ENCODE peak calls at places on chromosomes 1 and 21, in nine cellular contexts. Z, U, P, W, O, V, C, K and H are unnamed samples.

GRCh38 chr1:205563927-205564441 is 59.5 kb downstream of the CDK18 start:
- DNase-seq in V (no peak), C (no peak), O (no peak), K (peak), W (no peak), Z (no peak), P (no peak), U (no peak), H (no peak)

GRCh38 chr1:240492832-240493440 is 119.0 kb downstream of the GREM2 start:
- DNase-seq in U (no peak), V (no peak), W (peak), C (peak), P (no peak), Z (no peak), O (no peak), K (no peak), H (no peak)

GRCh38 chr1:168135116-168135981 is 1.4 kb downstream of the GPR161 start:
- DNase-seq in V (no peak), K (no peak), P (no peak), Z (no peak), W (peak), C (peak), U (peak), O (no peak), H (no peak)

GRCh38 chr1:119081267-119081666 is 59.2 kb downstream of the WARS2 start:
- DNase-seq in C (no peak), U (no peak), O (no peak), V (no peak), W (no peak), P (no peak), Z (no peak), K (no peak), H (no peak)

GRCh38 chr1:171741872-171742576 is at the start of gene VAMP4:
- DNase-seq in V (peak), K (peak), P (peak), W (peak), U (peak), Z (peak), O (peak), C (peak), H (peak)

GRCh38 chr1:201773764-201774163 is 55.2 kb upstream of the IPO9 start:
- DNase-seq in W (no peak), K (no peak), U (no peak), Z (no peak), V (no peak), C (no peak), O (no peak), P (no peak), H (no peak)

GRCh38 chr1:18561967-18562366 is 68.7 kb upstream of the PAX7 start:
- DNase-seq in V (no peak), O (no peak), C (no peak), U (no peak), K (no peak), W (no peak), P (no peak), Z (no peak), H (no peak)

GRCh38 chr1:4160181-4160580 is 260.1 kb upstream of the C1orf174 start:
- DNase-seq in U (no peak), W (no peak), K (no peak), O (no peak), P (no peak), V (no peak), Z (no peak), C (no peak), H (no peak)

GRCh38 chr1:32771561-32772280 is 45.4 kb downstream of the YARS1 start:
- DNase-seq in P (no peak), O (no peak), W (no peak), U (no peak), C (peak), Z (no peak), K (no peak), V (no peak), H (no peak)

GRCh38 chr1:61754545-61754944 is 12.3 kb downstream of the PATJ start:
- DNase-seq in K (no peak), U (no peak), P (no peak), V (no peak), W (no peak), C (no peak), O (no peak), Z (no peak), H (no peak)

GRCh38 chr21:45055861-45056260 is 18.5 kb upstream of the ADARB1 start:
- DNase-seq in W (no peak), C (no peak), U (peak), K (no peak), V (no peak), P (no peak), Z (no peak), O (no peak), H (peak)

GRCh38 chr1:89547563-89548485 is 23.2 kb downstream of the LRRC8B start:
- DNase-seq in O (no peak), V (no peak), P (peak), C (no peak), K (peak), U (peak), W (no peak), Z (no peak), H (peak)

GRCh38 chr1:24526940-24527542 is 24.4 kb downstream of the RCAN3 start:
- DNase-seq in C (no peak), U (peak), O (peak), V (no peak), P (peak), K (no peak), W (no peak), Z (peak), H (peak)

GRCh38 chr1:84996846-84997666 is at the start of gene MCOLN2:
- DNase-seq in Z (peak), K (peak), P (peak), C (peak), U (peak), O (peak), V (no peak), W (peak), H (no peak)

GRCh38 chr1:78045600-78045849 is 241 bp upstream of the GIPC2 start:
- DNase-seq in W (no peak), Z (no peak), O (no peak), K (no peak), V (no peak), P (no peak), C (no peak), U (no peak), H (no peak)

GRCh38 chr21:46322351-46323226 is 1.1 kb downstream of the C21orf58 start:
- DNase-seq in K (peak), Z (no peak), P (peak), C (peak), V (no peak), W (peak), O (peak), U (peak), H (peak)

GRCh38 chr1:208909011-208909410 is 664.8 kb upstream of the PLXNA2 start:
- DNase-seq in C (no peak), P (no peak), U (no peak), K (no peak), V (no peak), W (no peak), O (no peak), Z (no peak), H (no peak)

GRCh38 chr21:34611528-34611927 is 3.4 kb downstream of the RCAN1 start:
- DNase-seq in P (no peak), K (no peak), Z (no peak), O (no peak), U (no peak), V (no peak), W (peak), C (no peak), H (no peak)

GRCh38 chr1:213571419-213571818 is 416.4 kb upstream of the PROX1 start:
- DNase-seq in W (no peak), Z (no peak), V (no peak), U (no peak), P (no peak), K (no peak), C (no peak), O (no peak), H (no peak)

GRCh38 chr1:53860967-53861411 is 22.9 kb upstream of the NDC1 start:
- DNase-seq in O (peak), K (peak), P (peak), W (peak), C (peak), Z (peak), U (peak), V (peak), H (peak)

GRCh38 chr1:28668956-28669719 is 554 bp downstream of the GMEB1 start:
- DNase-seq in U (peak), Z (no peak), C (peak), P (peak), O (peak), K (peak), V (peak), W (peak), H (peak)